ENCODE peak calls at places on chromosomes 6 and 20, in four cellular contexts. Q is GM12878, Y is HL-60, X is K562. E is an unnamed sample.

GRCh38 chr20:24998631-24999445 is 6.3 kb upstream of the APMAP start:
- DNase-seq in X (no peak), Q (no peak), Y (no peak), E (no peak)

GRCh38 chr6:18154507-18155272 is at the start of gene TPMT:
- DNase-seq in Q (no peak), X (peak), Y (peak), E (no peak)

GRCh38 chr6:49550413-49551125 is at the start of gene C6orf141:
- DNase-seq in Y (no peak), X (no peak), Q (no peak), E (peak)

GRCh38 chr6:21371676-21372161 is 221.8 kb upstream of the SOX4 start:
- DNase-seq in X (no peak), Y (no peak), Q (no peak), E (no peak)

GRCh38 chr6:170037541-170038250 is 253.2 kb downstream of the DLL1 start:
- DNase-seq in Q (no peak), X (no peak), Y (no peak), E (no peak)

GRCh38 chr6:155779421-155779820 is 323.8 kb upstream of the NOX3 start:
- DNase-seq in Q (no peak), Y (no peak), X (no peak), E (no peak)

GRCh38 chr6:52517502-52518278 is 59.2 kb downstream of the TRAM2 start:
- DNase-seq in X (peak), Y (no peak), Q (no peak), E (no peak)

GRCh38 chr6:79818471-79818870 is 128.9 kb downstream of the ELOVL4 start:
- DNase-seq in Y (no peak), X (no peak), Q (no peak), E (no peak)

GRCh38 chr6:66403965-66404364 is 696.9 kb upstream of the EYS start:
- DNase-seq in Y (no peak), X (no peak), Q (no peak), E (no peak)

GRCh38 chr6:31896856-31897611 is 464 bp downstream of the EHMT2 start:
- DNase-seq in Y (no peak), X (no peak), Q (no peak), E (no peak)

GRCh38 chr6:34237316-34237721 is 646 bp downstream of the HMGA1 start:
- DNase-seq in Q (no peak), Y (no peak), X (peak), E (no peak)

GRCh38 chr6:56772737-56773184 is 130.1 kb upstream of the DST start:
- DNase-seq in Q (no peak), X (no peak), Y (no peak), E (no peak)

GRCh38 chr20:5154543-5154925 is 27.7 kb downstream of the CDS2 start:
- DNase-seq in X (no peak), Q (no peak), Y (no peak), E (no peak)

GRCh38 chr20:49595811-49596545 is 28.0 kb upstream of the PTGIS start:
- DNase-seq in X (no peak), Y (no peak), Q (no peak), E (no peak)

GRCh38 chr6:100484474-100484873 is 19.8 kb upstream of the SIM1 start:
- DNase-seq in Y (no peak), Q (peak), X (no peak), E (no peak)

DNA sequence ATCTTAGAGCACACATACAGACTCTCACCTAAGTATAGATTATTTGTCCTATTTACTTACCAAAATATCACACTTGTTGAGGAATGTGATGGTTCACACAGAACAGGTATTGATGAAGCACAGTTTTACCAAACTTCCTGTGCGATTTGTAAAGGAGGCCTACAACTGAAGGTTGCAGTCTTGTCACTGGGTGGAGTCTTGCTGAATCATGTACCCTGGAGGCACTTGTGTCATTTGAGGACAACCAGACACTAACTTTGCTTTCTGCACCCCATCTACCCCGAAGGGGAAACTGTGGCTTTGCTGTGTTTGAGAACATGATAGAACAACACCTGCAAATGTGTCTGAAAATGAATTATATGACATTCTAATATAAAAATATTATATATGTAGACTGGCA is 32.4 kb upstream of the HINT3 start:
- DNase-seq in X (peak), Q (no peak), Y (peak), E (no peak)
- TF ChIP-seq SPI1 in X (no peak), Q (no peak), Y (no peak), E (no peak)

GRCh38 chr20:14336667-14337066 is 745 bp downstream of the FLRT3 start:
- DNase-seq in X (no peak), Q (no peak), Y (no peak), E (no peak)

GRCh38 chr20:14332796-14333345 is 4.5 kb downstream of the FLRT3 start:
- DNase-seq in X (no peak), Q (no peak), Y (no peak), E (no peak)

GRCh38 chr20:14335122-14335521 is 2.3 kb downstream of the FLRT3 start:
- DNase-seq in Q (no peak), Y (no peak), X (no peak), E (no peak)

GRCh38 chr20:14333734-14334133 is 3.7 kb downstream of the FLRT3 start:
- DNase-seq in Q (no peak), Y (no peak), X (no peak), E (no peak)

DNA sequence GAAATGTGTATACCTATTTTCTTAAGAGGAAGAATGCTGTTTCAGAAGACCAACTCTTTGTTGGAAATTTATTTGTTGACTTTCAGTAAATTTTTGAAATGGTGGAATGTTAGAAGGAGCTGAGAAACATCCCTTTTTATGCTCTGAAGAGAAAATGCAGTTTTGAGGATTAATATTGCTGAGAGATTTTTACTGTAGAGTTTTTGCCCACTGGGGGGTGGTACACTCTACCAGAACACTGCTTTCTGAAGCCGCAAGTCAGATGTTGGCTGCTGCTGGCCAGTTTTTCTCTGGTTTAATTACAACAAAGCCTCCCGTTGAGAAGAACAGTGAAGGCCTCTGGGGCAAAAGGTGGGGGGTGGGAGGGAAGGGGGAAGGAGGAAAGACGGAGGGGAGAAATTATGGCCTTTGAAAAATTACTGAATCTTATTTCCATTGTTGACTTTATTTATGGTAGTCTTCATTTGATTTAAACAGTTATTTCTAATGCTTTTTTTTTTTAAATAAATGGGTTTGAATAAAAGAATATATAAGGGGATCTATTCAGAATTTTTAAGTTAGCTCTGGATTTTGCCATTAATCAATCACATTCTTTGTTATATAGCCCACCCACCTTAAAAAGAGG is 3.0 kb downstream of the FLRT3 start:
- DNase-seq in X (no peak), Y (no peak), Q (no peak), E (no peak)
- TF ChIP-seq POLR2AphosphoS5 in X (no peak), Y (no peak), Q (no peak), E (no peak)

DNA sequence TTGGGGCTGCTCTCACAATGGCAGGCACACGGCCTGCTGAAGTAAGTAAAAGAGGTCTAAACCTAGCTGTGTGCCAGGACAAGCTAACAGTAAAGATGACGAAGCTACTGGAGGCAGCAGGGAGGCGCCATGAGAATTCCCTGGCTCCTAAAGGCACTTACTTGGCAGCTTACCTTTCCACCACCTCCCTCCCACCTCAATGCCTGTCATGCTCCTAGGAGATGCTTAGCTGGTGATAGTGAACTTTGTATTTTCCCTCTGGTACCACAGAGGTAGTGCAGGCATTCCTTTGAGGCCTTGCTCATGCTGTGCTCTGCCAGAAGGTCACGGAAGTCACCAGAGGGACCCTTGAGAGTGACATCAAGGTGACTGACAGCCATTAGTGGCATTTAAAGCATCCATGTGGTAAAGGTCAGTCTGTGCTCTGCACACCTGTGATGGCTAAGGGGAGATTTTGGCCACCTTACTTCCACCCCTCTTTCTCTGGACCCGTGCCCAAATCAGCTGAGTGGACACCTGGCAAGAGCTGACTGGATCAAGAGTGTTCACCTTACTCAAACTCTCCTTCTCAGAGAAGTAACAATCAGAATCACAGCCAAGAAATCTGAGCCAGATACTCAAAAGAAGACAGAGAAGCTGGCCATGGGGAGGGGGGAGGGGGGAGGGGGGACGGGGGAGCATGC is 3.0 kb downstream of the FKBP1A start:
- DNase-seq in X (no peak), Y (no peak), Q (no peak), E (no peak)
- TF ChIP-seq SPI1 in X (no peak), Y (no peak), Q (no peak), E (no peak)

GRCh38 chr20:19415786-19416185 is 203.3 kb downstream of the SLC24A3 start:
- DNase-seq in Y (no peak), Q (no peak), X (no peak), E (no peak)
- TF ChIP-seq POLR2AphosphoS5 in Y (no peak), Q (no peak), X (no peak), E (no peak)

DNA sequence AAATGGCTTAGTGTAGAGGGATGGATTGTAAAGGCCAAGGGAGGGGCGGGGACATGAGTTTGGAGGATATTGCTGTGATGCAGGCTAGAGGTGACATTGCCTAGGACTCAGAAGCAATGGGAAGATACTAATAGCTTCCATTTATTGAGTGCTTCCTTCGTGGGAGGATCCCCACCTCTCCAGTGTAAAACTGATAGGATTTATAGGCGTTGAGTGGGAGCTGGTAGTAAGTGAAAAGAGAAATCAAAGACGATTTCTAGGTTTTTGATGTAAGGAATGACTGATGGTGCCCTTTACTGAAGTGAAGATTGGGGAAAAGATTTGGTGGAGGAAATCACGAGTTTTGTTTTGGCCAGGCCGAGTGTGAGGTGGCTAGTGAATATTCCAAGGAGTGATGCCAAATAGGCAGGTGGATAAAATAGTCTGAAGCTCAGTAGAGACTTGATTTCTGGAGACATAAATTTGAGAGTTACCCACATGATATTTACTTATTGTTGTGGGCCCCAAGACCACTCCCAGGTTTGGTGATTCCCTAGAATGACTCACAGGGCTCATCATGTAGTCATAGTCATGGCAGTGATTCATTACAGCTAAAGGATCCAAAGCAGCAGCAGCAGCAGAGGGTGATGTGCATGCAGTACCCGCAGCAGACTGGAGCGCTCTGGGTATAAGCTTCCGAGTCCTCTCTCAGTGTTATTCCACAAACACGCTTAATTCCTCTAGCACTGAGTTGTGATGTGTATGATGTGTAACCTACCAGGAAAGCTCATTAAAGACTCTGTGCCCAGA is 10.2 kb downstream of the RPRD1B start:
- DNase-seq in X (no peak), Y (no peak), Q (no peak), E (no peak)
- TF ChIP-seq SPI1 in X (no peak), Y (no peak), Q (no peak), E (no peak)

DNA sequence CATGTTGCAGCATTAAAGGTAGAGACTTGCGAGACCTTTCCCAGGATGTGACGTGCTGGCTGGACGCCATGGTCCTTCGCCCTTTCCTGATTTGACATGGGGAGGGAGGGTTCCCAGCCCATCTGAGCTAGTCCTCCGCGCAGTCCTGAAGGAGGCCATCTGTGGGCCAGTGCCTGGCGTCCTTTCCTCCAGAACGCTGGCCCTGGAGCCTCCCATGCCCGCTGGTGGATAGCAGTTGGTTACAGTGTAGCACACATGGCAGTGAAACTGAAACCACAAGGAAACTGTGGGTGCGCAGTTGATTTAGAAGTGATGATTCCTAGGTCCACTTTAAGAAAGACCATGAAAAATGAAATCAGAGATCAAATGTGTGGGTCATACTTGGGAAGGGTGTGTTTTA is 193.7 kb downstream of the CDH4 start:
- DNase-seq in Y (no peak), X (no peak), Q (no peak), E (no peak)
- TF ChIP-seq POLR2AphosphoS5 in Y (no peak), X (no peak), Q (no peak), E (no peak)

DNA sequence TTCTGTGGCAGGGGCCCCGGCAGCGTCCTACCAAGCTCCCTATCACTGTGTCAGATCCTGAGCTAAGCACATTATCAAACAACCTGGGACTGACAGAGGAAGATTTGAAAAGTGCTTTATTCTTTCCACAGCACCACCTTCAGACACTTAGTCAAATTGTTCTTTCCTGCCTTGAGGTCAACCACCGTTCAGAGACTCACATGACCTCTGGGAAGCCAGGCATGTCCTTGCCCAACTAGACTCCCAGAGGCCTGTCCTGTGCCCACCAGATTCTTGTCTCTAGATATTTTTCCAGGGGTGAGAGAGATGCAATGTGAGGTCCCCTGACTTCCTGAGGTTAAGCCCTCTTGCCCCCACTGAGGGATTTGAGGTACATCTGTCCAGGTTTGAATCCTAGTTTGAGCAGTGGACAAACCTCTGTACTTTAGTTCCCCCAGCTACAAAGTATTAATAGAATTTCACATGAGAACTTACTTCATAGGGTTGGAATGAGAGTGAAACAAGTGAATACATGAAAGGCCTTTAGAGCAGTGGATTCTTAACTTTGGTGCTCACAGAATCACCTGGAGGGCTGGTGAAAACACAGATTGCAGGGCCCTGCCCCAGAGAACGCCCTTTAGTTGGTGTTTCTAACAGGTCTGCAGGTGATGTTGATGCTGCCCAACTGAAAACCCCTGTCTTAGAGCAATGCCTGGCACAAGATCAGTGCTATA is 179.8 kb downstream of the CLIC5 start:
- DNase-seq in Q (no peak), Y (no peak), X (no peak), E (no peak)
- TF ChIP-seq SPI1 in Q (no peak), Y (no peak), X (no peak), E (no peak)

DNA sequence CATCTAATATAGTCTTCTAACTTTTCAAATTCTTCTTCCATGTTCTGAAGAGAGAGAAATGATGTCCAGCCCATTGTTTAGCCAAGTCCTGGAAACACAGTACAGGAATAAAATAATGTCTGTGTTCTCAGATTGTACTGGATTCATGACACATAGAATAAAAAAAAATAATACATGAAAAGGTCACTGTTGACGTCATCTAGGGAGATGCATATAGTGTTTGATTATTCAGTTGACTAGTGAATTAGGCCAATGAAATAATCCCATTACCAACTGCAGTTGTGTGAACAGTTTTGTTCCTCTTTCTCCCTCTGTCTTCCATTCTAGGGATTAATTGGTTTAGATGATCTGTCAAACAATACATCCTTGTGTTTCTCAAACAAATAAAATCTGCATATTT is 222.8 kb downstream of the ALDH8A1 start:
- DNase-seq in Q (no peak), X (no peak), Y (no peak), E (no peak)
- TF ChIP-seq POLR2AphosphoS5 in Q (no peak), X (no peak), Y (no peak), E (no peak)

GRCh38 chr20:8933391-8933807 is 135.5 kb upstream of the PLCB4 start:
- DNase-seq in X (no peak), Q (no peak), Y (no peak), E (no peak)
- TF ChIP-seq SPI1 in X (no peak), Q (no peak), Y (no peak), E (no peak)

E was measured in GM12891.